ENCODE peak calls at places on chromosomes 7 and 10, in five cellular contexts. One of them, this sample, is unnamed.

GRCh38 chr7:95396136-95397032 is at the start of gene PON3:
- DNase-seq in germinal center: peak
- DNase-seq in HEK293T: no peak
- DNase-seq in nephron progenitor cell: no peak
- DNase-seq in stimulated activated CD8-positive, alpha-beta memory T cell treated with anti-CD3 and anti-CD28 coated beads, Interleukin-12 subunit alpha, Interleukin-12 subunit beta, amount 100 ng/mL, for 1 hour: no peak
- DNase-seq in this sample: no peak

GRCh38 chr7:32518534-32519140 is 23.3 kb downstream of the AVL9 start:
- DNase-seq in germinal center: no peak
- DNase-seq in HEK293T: no peak
- DNase-seq in nephron progenitor cell: no peak
- DNase-seq in stimulated activated CD8-positive, alpha-beta memory T cell treated with anti-CD3 and anti-CD28 coated beads, Interleukin-12 subunit alpha, Interleukin-12 subunit beta, amount 100 ng/mL, for 1 hour: no peak
- DNase-seq in this sample: no peak

GRCh38 chr7:136966825-136967224 is 98.4 kb downstream of the CHRM2 start:
- DNase-seq in germinal center: no peak
- DNase-seq in HEK293T: no peak
- DNase-seq in nephron progenitor cell: no peak
- DNase-seq in stimulated activated CD8-positive, alpha-beta memory T cell treated with anti-CD3 and anti-CD28 coated beads, Interleukin-12 subunit alpha, Interleukin-12 subunit beta, amount 100 ng/mL, for 1 hour: no peak
- DNase-seq in this sample: no peak

GRCh38 chr10:81177651-81178244 is 640.0 kb downstream of the SH2D4B start:
- DNase-seq in germinal center: no peak
- DNase-seq in HEK293T: no peak
- DNase-seq in nephron progenitor cell: no peak
- DNase-seq in stimulated activated CD8-positive, alpha-beta memory T cell treated with anti-CD3 and anti-CD28 coated beads, Interleukin-12 subunit alpha, Interleukin-12 subunit beta, amount 100 ng/mL, for 1 hour: no peak
- DNase-seq in this sample: no peak

GRCh38 chr7:150940446-150941102 is 37.5 kb downstream of the KCNH2 start:
- DNase-seq in germinal center: no peak
- DNase-seq in HEK293T: no peak
- DNase-seq in nephron progenitor cell: no peak
- DNase-seq in stimulated activated CD8-positive, alpha-beta memory T cell treated with anti-CD3 and anti-CD28 coated beads, Interleukin-12 subunit alpha, Interleukin-12 subunit beta, amount 100 ng/mL, for 1 hour: no peak
- DNase-seq in this sample: no peak

GRCh38 chr10:124152139-124152780 is 58.9 kb upstream of the CHST15 start:
- DNase-seq in germinal center: no peak
- DNase-seq in HEK293T: no peak
- DNase-seq in nephron progenitor cell: no peak
- DNase-seq in stimulated activated CD8-positive, alpha-beta memory T cell treated with anti-CD3 and anti-CD28 coated beads, Interleukin-12 subunit alpha, Interleukin-12 subunit beta, amount 100 ng/mL, for 1 hour: no peak
- DNase-seq in this sample: no peak

GRCh38 chr7:158419238-158419785 is 168.3 kb downstream of the PTPRN2 start:
- DNase-seq in germinal center: no peak
- DNase-seq in HEK293T: no peak
- DNase-seq in nephron progenitor cell: no peak
- DNase-seq in stimulated activated CD8-positive, alpha-beta memory T cell treated with anti-CD3 and anti-CD28 coated beads, Interleukin-12 subunit alpha, Interleukin-12 subunit beta, amount 100 ng/mL, for 1 hour: no peak
- DNase-seq in this sample: no peak

GRCh38 chr7:158078161-158078910 is 509.3 kb downstream of the PTPRN2 start:
- DNase-seq in germinal center: no peak
- DNase-seq in HEK293T: no peak
- DNase-seq in nephron progenitor cell: no peak
- DNase-seq in stimulated activated CD8-positive, alpha-beta memory T cell treated with anti-CD3 and anti-CD28 coated beads, Interleukin-12 subunit alpha, Interleukin-12 subunit beta, amount 100 ng/mL, for 1 hour: no peak
- DNase-seq in this sample: no peak

GRCh38 chr10:132674311-132674710 is 111.6 kb downstream of the NKX6-2 start:
- DNase-seq in germinal center: no peak
- DNase-seq in HEK293T: no peak
- DNase-seq in nephron progenitor cell: no peak
- DNase-seq in stimulated activated CD8-positive, alpha-beta memory T cell treated with anti-CD3 and anti-CD28 coated beads, Interleukin-12 subunit alpha, Interleukin-12 subunit beta, amount 100 ng/mL, for 1 hour: no peak
- DNase-seq in this sample: no peak

GRCh38 chr7:37391791-37392672 is 56.6 kb downstream of the ELMO1 start:
- DNase-seq in germinal center: no peak
- DNase-seq in HEK293T: no peak
- DNase-seq in nephron progenitor cell: no peak
- DNase-seq in stimulated activated CD8-positive, alpha-beta memory T cell treated with anti-CD3 and anti-CD28 coated beads, Interleukin-12 subunit alpha, Interleukin-12 subunit beta, amount 100 ng/mL, for 1 hour: no peak
- DNase-seq in this sample: no peak

GRCh38 chr7:149496642-149497391 is 792 bp downstream of the ZNF746 start:
- DNase-seq in germinal center: peak
- DNase-seq in HEK293T: peak
- DNase-seq in nephron progenitor cell: peak
- DNase-seq in stimulated activated CD8-positive, alpha-beta memory T cell treated with anti-CD3 and anti-CD28 coated beads, Interleukin-12 subunit alpha, Interleukin-12 subunit beta, amount 100 ng/mL, for 1 hour: peak
- DNase-seq in this sample: peak

GRCh38 chr10:119090968-119091367 is 10.4 kb upstream of the EIF3A start:
- DNase-seq in germinal center: no peak
- DNase-seq in HEK293T: no peak
- DNase-seq in nephron progenitor cell: no peak
- DNase-seq in stimulated activated CD8-positive, alpha-beta memory T cell treated with anti-CD3 and anti-CD28 coated beads, Interleukin-12 subunit alpha, Interleukin-12 subunit beta, amount 100 ng/mL, for 1 hour: no peak
- DNase-seq in this sample: no peak

GRCh38 chr7:85695041-85695990 is 508.5 kb upstream of the SEMA3D start:
- DNase-seq in germinal center: no peak
- DNase-seq in HEK293T: no peak
- DNase-seq in nephron progenitor cell: no peak
- DNase-seq in stimulated activated CD8-positive, alpha-beta memory T cell treated with anti-CD3 and anti-CD28 coated beads, Interleukin-12 subunit alpha, Interleukin-12 subunit beta, amount 100 ng/mL, for 1 hour: no peak
- DNase-seq in this sample: no peak

GRCh38 chr7:99409192-99409572 is 413 bp downstream of the BUD31 start:
- DNase-seq in germinal center: no peak
- DNase-seq in HEK293T: no peak
- DNase-seq in nephron progenitor cell: no peak
- DNase-seq in stimulated activated CD8-positive, alpha-beta memory T cell treated with anti-CD3 and anti-CD28 coated beads, Interleukin-12 subunit alpha, Interleukin-12 subunit beta, amount 100 ng/mL, for 1 hour: no peak
- DNase-seq in this sample: no peak

GRCh38 chr7:138961159-138961558 is 20.0 kb downstream of the KIAA1549 start:
- DNase-seq in germinal center: no peak
- DNase-seq in HEK293T: no peak
- DNase-seq in nephron progenitor cell: no peak
- DNase-seq in stimulated activated CD8-positive, alpha-beta memory T cell treated with anti-CD3 and anti-CD28 coated beads, Interleukin-12 subunit alpha, Interleukin-12 subunit beta, amount 100 ng/mL, for 1 hour: no peak
- DNase-seq in this sample: no peak

GRCh38 chr10:79502561-79503309 is 9.6 kb upstream of the EIF5AL1 start:
- DNase-seq in germinal center: no peak
- DNase-seq in HEK293T: peak
- DNase-seq in nephron progenitor cell: peak
- DNase-seq in stimulated activated CD8-positive, alpha-beta memory T cell treated with anti-CD3 and anti-CD28 coated beads, Interleukin-12 subunit alpha, Interleukin-12 subunit beta, amount 100 ng/mL, for 1 hour: no peak
- DNase-seq in this sample: no peak

GRCh38 chr7:116633131-116633988 is 38.6 kb upstream of the MET start:
- DNase-seq in germinal center: peak
- DNase-seq in HEK293T: no peak
- DNase-seq in nephron progenitor cell: peak
- DNase-seq in stimulated activated CD8-positive, alpha-beta memory T cell treated with anti-CD3 and anti-CD28 coated beads, Interleukin-12 subunit alpha, Interleukin-12 subunit beta, amount 100 ng/mL, for 1 hour: no peak
- DNase-seq in this sample: peak

GRCh38 chr7:28126047-28127041 is 54.3 kb downstream of the JAZF1 start:
- DNase-seq in germinal center: no peak
- DNase-seq in HEK293T: no peak
- DNase-seq in nephron progenitor cell: no peak
- DNase-seq in stimulated activated CD8-positive, alpha-beta memory T cell treated with anti-CD3 and anti-CD28 coated beads, Interleukin-12 subunit alpha, Interleukin-12 subunit beta, amount 100 ng/mL, for 1 hour: no peak
- DNase-seq in this sample: no peak

GRCh38 chr7:28733035-28733434 is 225.1 kb downstream of the TRIL start:
- DNase-seq in germinal center: no peak
- DNase-seq in HEK293T: no peak
- DNase-seq in nephron progenitor cell: no peak
- DNase-seq in stimulated activated CD8-positive, alpha-beta memory T cell treated with anti-CD3 and anti-CD28 coated beads, Interleukin-12 subunit alpha, Interleukin-12 subunit beta, amount 100 ng/mL, for 1 hour: no peak
- DNase-seq in this sample: no peak

GRCh38 chr10:71270301-71270777 is 48.7 kb upstream of the SLC29A3 start:
- DNase-seq in germinal center: peak
- DNase-seq in HEK293T: peak
- DNase-seq in nephron progenitor cell: peak
- DNase-seq in stimulated activated CD8-positive, alpha-beta memory T cell treated with anti-CD3 and anti-CD28 coated beads, Interleukin-12 subunit alpha, Interleukin-12 subunit beta, amount 100 ng/mL, for 1 hour: no peak
- DNase-seq in this sample: peak

GRCh38 chr10:103510791-103511757 is 17.6 kb downstream of the NEURL1 start:
- DNase-seq in germinal center: no peak
- DNase-seq in HEK293T: no peak
- DNase-seq in nephron progenitor cell: no peak
- DNase-seq in stimulated activated CD8-positive, alpha-beta memory T cell treated with anti-CD3 and anti-CD28 coated beads, Interleukin-12 subunit alpha, Interleukin-12 subunit beta, amount 100 ng/mL, for 1 hour: no peak
- DNase-seq in this sample: peak

GRCh38 chr7:66837661-66838060 is 83.4 kb upstream of the TMEM248 start:
- DNase-seq in germinal center: no peak
- DNase-seq in HEK293T: no peak
- DNase-seq in nephron progenitor cell: no peak
- DNase-seq in stimulated activated CD8-positive, alpha-beta memory T cell treated with anti-CD3 and anti-CD28 coated beads, Interleukin-12 subunit alpha, Interleukin-12 subunit beta, amount 100 ng/mL, for 1 hour: no peak
- DNase-seq in this sample: no peak

GRCh38 chr10:101331960-101332359 is 22.0 kb upstream of the BTRC start:
- DNase-seq in germinal center: no peak
- DNase-seq in HEK293T: no peak
- DNase-seq in nephron progenitor cell: no peak
- DNase-seq in stimulated activated CD8-positive, alpha-beta memory T cell treated with anti-CD3 and anti-CD28 coated beads, Interleukin-12 subunit alpha, Interleukin-12 subunit beta, amount 100 ng/mL, for 1 hour: no peak
- DNase-seq in this sample: no peak

GRCh38 chr7:96093435-96093834 is 228.5 kb downstream of the SLC25A13 start:
- DNase-seq in germinal center: no peak
- DNase-seq in HEK293T: no peak
- DNase-seq in nephron progenitor cell: no peak
- DNase-seq in stimulated activated CD8-positive, alpha-beta memory T cell treated with anti-CD3 and anti-CD28 coated beads, Interleukin-12 subunit alpha, Interleukin-12 subunit beta, amount 100 ng/mL, for 1 hour: no peak
- DNase-seq in this sample: no peak

GRCh38 chr10:3605882-3606281 is 179.1 kb downstream of the KLF6 start:
- DNase-seq in germinal center: no peak
- DNase-seq in HEK293T: no peak
- DNase-seq in nephron progenitor cell: no peak
- DNase-seq in stimulated activated CD8-positive, alpha-beta memory T cell treated with anti-CD3 and anti-CD28 coated beads, Interleukin-12 subunit alpha, Interleukin-12 subunit beta, amount 100 ng/mL, for 1 hour: no peak
- DNase-seq in this sample: no peak

This sample was measured in GM13976.